ENCODE peak calls at places on chromosomes 2 and 18, in six cellular contexts. One of them, this sample, is unnamed.

GRCh38 chr2:120287183-120288015 is 34.7 kb downstream of the RALB start:
- DNase-seq in HepG2: no peak
- DNase-seq in GM12878: peak
- DNase-seq in K562: no peak
- DNase-seq in endothelial cell of umbilical vein: no peak
- DNase-seq in A549: peak
- DNase-seq in this sample: peak

GRCh38 chr2:50851891-50852290 is 180.0 kb downstream of the NRXN1 start:
- DNase-seq in HepG2: no peak
- DNase-seq in A549: no peak
- DNase-seq in GM12878: no peak
- DNase-seq in endothelial cell of umbilical vein: no peak
- DNase-seq in K562: no peak
- DNase-seq in this sample: no peak

GRCh38 chr2:142586693-142587432 is 290.6 kb upstream of the KYNU start:
- DNase-seq in GM12878: no peak
- DNase-seq in K562: no peak
- DNase-seq in HepG2: peak
- DNase-seq in A549: no peak
- DNase-seq in endothelial cell of umbilical vein: no peak
- DNase-seq in this sample: peak

GRCh38 chr2:181788883-181789555 is 102.5 kb upstream of the ITPRID2 start:
- DNase-seq in GM12878: no peak
- DNase-seq in HepG2: no peak
- DNase-seq in K562: no peak
- DNase-seq in endothelial cell of umbilical vein: peak
- DNase-seq in A549: no peak
- DNase-seq in this sample: no peak

GRCh38 chr18:10298346-10298745 is 156.1 kb upstream of the APCDD1 start:
- DNase-seq in A549: no peak
- DNase-seq in endothelial cell of umbilical vein: no peak
- DNase-seq in GM12878: no peak
- DNase-seq in K562: no peak
- DNase-seq in HepG2: no peak
- DNase-seq in this sample: no peak

GRCh38 chr18:22173928-22174301 is 4.5 kb downstream of the GATA6 start:
- DNase-seq in HepG2: no peak
- DNase-seq in endothelial cell of umbilical vein: peak
- DNase-seq in A549: no peak
- DNase-seq in GM12878: no peak
- DNase-seq in K562: no peak
- DNase-seq in this sample: no peak

GRCh38 chr2:54669677-54670484 is 53.6 kb upstream of the EML6 start:
- DNase-seq in GM12878: no peak
- DNase-seq in K562: no peak
- DNase-seq in endothelial cell of umbilical vein: no peak
- DNase-seq in HepG2: peak
- DNase-seq in A549: peak
- DNase-seq in this sample: peak

GRCh38 chr18:58862404-58862803 is 2.3 kb upstream of the ZNF532 start:
- DNase-seq in K562: no peak
- DNase-seq in A549: no peak
- DNase-seq in endothelial cell of umbilical vein: no peak
- DNase-seq in GM12878: no peak
- DNase-seq in HepG2: no peak
- DNase-seq in this sample: no peak

GRCh38 chr2:55160422-55160821 is 71.7 kb downstream of the CLHC1 start:
- DNase-seq in K562: no peak
- DNase-seq in GM12878: no peak
- DNase-seq in HepG2: no peak
- DNase-seq in A549: no peak
- DNase-seq in endothelial cell of umbilical vein: no peak
- DNase-seq in this sample: no peak

GRCh38 chr2:127401757-127402695 is 14.3 kb upstream of the MAP3K2 start:
- DNase-seq in HepG2: no peak
- DNase-seq in endothelial cell of umbilical vein: no peak
- DNase-seq in GM12878: no peak
- DNase-seq in K562: no peak
- DNase-seq in A549: no peak
- DNase-seq in this sample: no peak

GRCh38 chr2:126674075-126674744 is 18.3 kb downstream of the GYPC start:
- DNase-seq in HepG2: no peak
- DNase-seq in K562: peak
- DNase-seq in GM12878: no peak
- DNase-seq in endothelial cell of umbilical vein: no peak
- DNase-seq in A549: no peak
- DNase-seq in this sample: no peak

GRCh38 chr2:37554687-37555086 is 116.8 kb downstream of the CDC42EP3 start:
- DNase-seq in endothelial cell of umbilical vein: no peak
- DNase-seq in K562: no peak
- DNase-seq in GM12878: no peak
- DNase-seq in A549: no peak
- DNase-seq in HepG2: no peak
- DNase-seq in this sample: no peak

GRCh38 chr2:233925402-233925801 is 8.2 kb downstream of the TRPM8 start:
- DNase-seq in K562: no peak
- DNase-seq in GM12878: no peak
- DNase-seq in A549: no peak
- DNase-seq in endothelial cell of umbilical vein: no peak
- DNase-seq in HepG2: no peak
- DNase-seq in this sample: no peak

GRCh38 chr2:86622409-86622877 is 1.2 kb downstream of the RNF103 start:
- DNase-seq in endothelial cell of umbilical vein: peak
- DNase-seq in K562: peak
- DNase-seq in HepG2: no peak
- DNase-seq in A549: peak
- DNase-seq in GM12878: no peak
- DNase-seq in this sample: peak

GRCh38 chr2:188291142-188291616 is 495 bp upstream of the GULP1 start:
- DNase-seq in A549: peak
- DNase-seq in endothelial cell of umbilical vein: peak
- DNase-seq in GM12878: no peak
- DNase-seq in HepG2: no peak
- DNase-seq in K562: no peak
- DNase-seq in this sample: no peak
- TF ChIP-seq MAX in A549: no peak
- TF ChIP-seq MAX in endothelial cell of umbilical vein: no peak
- TF ChIP-seq MAX in GM12878: no peak
- TF ChIP-seq MAX in HepG2: no peak
- TF ChIP-seq MAX in K562: no peak
- TF ChIP-seq MAX in this sample: no peak

DNA sequence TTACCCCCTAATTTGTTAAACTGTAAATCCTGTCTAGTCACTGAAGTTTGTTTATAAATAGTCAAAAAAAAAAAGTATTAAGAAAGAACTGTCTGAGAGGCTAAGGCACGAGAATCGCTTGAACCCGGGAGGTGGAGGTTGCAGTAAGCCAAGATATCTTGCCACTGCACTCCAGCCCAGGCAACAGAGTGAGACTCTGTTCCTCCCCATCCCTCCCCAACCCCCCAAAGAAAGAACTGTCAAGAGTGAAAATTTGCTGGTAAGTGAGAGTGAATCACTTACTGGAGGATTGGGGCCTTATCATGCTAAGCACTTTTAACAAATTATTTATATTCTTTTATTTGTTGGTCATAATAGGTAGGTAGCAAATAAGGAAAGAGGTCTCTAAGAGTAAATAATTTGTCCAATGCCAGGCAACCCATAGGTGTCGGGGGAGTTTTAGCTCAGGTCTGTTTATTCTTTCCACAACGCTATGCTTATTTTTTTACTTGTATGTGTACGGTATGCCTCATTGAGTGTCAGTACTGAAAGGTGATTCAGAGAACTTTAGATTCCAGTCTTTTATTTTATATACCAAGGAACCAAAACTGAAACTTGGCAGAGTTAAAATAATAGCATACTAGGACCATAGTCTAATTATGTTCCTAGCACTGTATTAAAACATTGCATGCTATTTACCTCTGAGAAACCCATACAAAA is 2.5 kb downstream of the TAF4B start:
- DNase-seq in K562: no peak
- DNase-seq in endothelial cell of umbilical vein: no peak
- DNase-seq in GM12878: no peak
- DNase-seq in A549: no peak
- DNase-seq in HepG2: no peak
- DNase-seq in this sample: no peak
- H3K4me3 ChIP-seq in K562: peak
- H3K4me3 ChIP-seq in endothelial cell of umbilical vein: no peak
- H3K4me3 ChIP-seq in GM12878: peak
- H3K4me3 ChIP-seq in A549: no peak
- H3K4me3 ChIP-seq in HepG2: no peak
- H3K4me3 ChIP-seq in this sample: peak

GRCh38 chr2:143954208-143954607 is 565.7 kb downstream of the ZEB2 start:
- DNase-seq in HepG2: no peak
- DNase-seq in A549: no peak
- DNase-seq in endothelial cell of umbilical vein: no peak
- DNase-seq in K562: no peak
- DNase-seq in GM12878: no peak
- DNase-seq in this sample: no peak
- TF ChIP-seq MYC in HepG2: no peak
- TF ChIP-seq MYC in A549: no peak
- TF ChIP-seq MYC in endothelial cell of umbilical vein: no peak
- TF ChIP-seq MYC in K562: no peak
- TF ChIP-seq MYC in GM12878: no peak
- TF ChIP-seq MYC in this sample: no peak

GRCh38 chr2:228048838-228049490 is 132.5 kb downstream of the SPHKAP start:
- DNase-seq in HepG2: peak
- DNase-seq in K562: no peak
- DNase-seq in endothelial cell of umbilical vein: no peak
- DNase-seq in A549: peak
- DNase-seq in GM12878: no peak
- DNase-seq in this sample: peak
- TF ChIP-seq MAX in HepG2: no peak
- TF ChIP-seq MAX in K562: no peak
- TF ChIP-seq MAX in endothelial cell of umbilical vein: no peak
- TF ChIP-seq MAX in A549: no peak
- TF ChIP-seq MAX in GM12878: no peak
- TF ChIP-seq MAX in this sample: no peak

This sample was measured in NB4.